ENCODE peak calls at places on chromosomes 6 and 20, in five cellular contexts. J is H1; X is heart left ventricle; Z is NCI-H1694 treated with DMSO at 0.1 percent for 48 hours; Y is stimulated activated CD4-positive, alpha-beta T cell treated with anti-CD3 and anti-CD28 coated beads, Interleukin-4, amount 100 ng/mL, for 48 hours. S is an unnamed sample.

GRCh38 chr20:2314759-2315439 is 19.1 kb downstream of the TGM3 start:
- DNase-seq in J (no peak), Y (no peak), Z (no peak), X (peak; percentile 50), S (no peak)

GRCh38 chr6:36195471-36196048 is 984 bp upstream of the BRPF3 start:
- DNase-seq in Z (no peak), J (no peak), Y (no peak), X (no peak), S (no peak)

GRCh38 chr6:89216411-89216810 is 747 bp downstream of the GABRR1 start:
- DNase-seq in J (no peak), Y (no peak), Z (no peak), X (no peak), S (no peak)

GRCh38 chr20:40805592-40805991 is 116.6 kb upstream of the MAFB start:
- DNase-seq in J (no peak), Y (no peak), Z (no peak), X (no peak), S (no peak)

GRCh38 chr6:93388070-93388469 is 31.3 kb downstream of the EPHA7 start:
- DNase-seq in X (no peak), Z (no peak), Y (no peak), J (no peak), S (no peak)

GRCh38 chr6:35494161-35494563 is 2.7 kb downstream of the TEAD3 start:
- DNase-seq in Y (no peak), X (no peak), Z (no peak), J (no peak), S (no peak)

GRCh38 chr20:845226-845868 is 11.8 kb downstream of the FAM110A start:
- DNase-seq in Z (no peak), Y (no peak), J (no peak), X (no peak), S (no peak)

GRCh38 chr20:5864873-5865582 is 85.3 kb downstream of the TRMT6 start:
- DNase-seq in Z (no peak), Y (no peak), X (no peak), J (no peak), S (no peak)

GRCh38 chr6:78771619-78772018 is 95.7 kb upstream of the IRAK1BP1 start:
- DNase-seq in Y (no peak), X (no peak), Z (no peak), J (no peak), S (no peak)

GRCh38 chr6:167896648-167897047 is 69.9 kb downstream of the AFDN start:
- DNase-seq in X (no peak), J (no peak), Z (no peak), Y (no peak), S (no peak)

GRCh38 chr6:40352527-40353170 is 234.5 kb downstream of the LRFN2 start:
- DNase-seq in Y (no peak), J (no peak), X (peak; percentile 7), Z (no peak), S (no peak)

GRCh38 chr6:166365221-166365620 is 17.5 kb downstream of the MPC1 start:
- DNase-seq in Y (no peak), X (no peak), Z (no peak), J (no peak), S (no peak)

GRCh38 chr20:51802170-51802745 is at the start of gene SALL4:
- DNase-seq in Y (no peak), Z (no peak), J (peak; percentile 91), X (no peak), S (peak; percentile 99)

GRCh38 chr20:10667077-10667401 is 6.8 kb downstream of the JAG1 start:
- DNase-seq in X (peak; percentile 54), Y (no peak), J (no peak), Z (no peak), S (no peak)

GRCh38 chr6:55220961-55221360 is 46.6 kb downstream of the HCRTR2 start:
- DNase-seq in Z (no peak), J (no peak), Y (no peak), X (no peak), S (no peak)

S was measured in iPS DF 19.7.